ENCODE peak calls at places on chromosomes 2 and 18, in four cellular contexts. V is GM23248, C is cardiac muscle cell, W is PC-3. B is an unnamed sample.
A peak's percentile ranks its signal among the peaks of the same experiment; 100 is the strongest.

GRCh38 chr2:200860092-200860795 is 4.2 kb downstream of the CLK1 start:
- DNase-seq in V (peak; percentile 86), C (no peak), W (no peak), B (peak; percentile 57)

GRCh38 chr2:236580746-236581355 is 11.2 kb downstream of the ACKR3 start:
- DNase-seq in C (no peak), W (no peak), V (no peak), B (no peak)

GRCh38 chr2:194619368-194619767 is 1037.7 kb upstream of the SLC39A10 start:
- DNase-seq in V (no peak), C (no peak), W (peak; percentile 3), B (no peak)

GRCh38 chr2:228599781-228600180 is 418.3 kb upstream of the SPHKAP start:
- DNase-seq in V (peak; percentile 41), W (no peak), C (no peak), B (no peak)

GRCh38 chr18:13264091-13264777 is 45.7 kb downstream of the LDLRAD4 start:
- DNase-seq in W (no peak), V (no peak), C (no peak), B (no peak)

GRCh38 chr2:110120171-110121051 is 4.8 kb upstream of the MALL start:
- DNase-seq in V (peak; percentile 16), W (no peak), C (peak; percentile 85), B (no peak)

GRCh38 chr2:126733795-126734194 is 77.8 kb downstream of the GYPC start:
- DNase-seq in V (no peak), C (no peak), W (no peak), B (no peak)

GRCh38 chr2:111030271-111030891 is 90.3 kb upstream of the BCL2L11 start:
- DNase-seq in W (no peak), V (no peak), C (no peak), B (no peak)

GRCh38 chr2:182366625-182367024 is 60.2 kb downstream of the PDE1A start:
- DNase-seq in V (peak; percentile 88), W (no peak), C (no peak), B (no peak)

GRCh38 chr2:36949845-36950244 is 16.5 kb downstream of the STRN start:
- DNase-seq in V (no peak), W (no peak), C (no peak), B (no peak)

GRCh38 chr18:79260510-79260909 is 135.2 kb upstream of the NFATC1 start:
- DNase-seq in V (no peak), W (no peak), C (no peak), B (no peak)

GRCh38 chr2:120472891-120473309 is 127.0 kb downstream of the INHBB start:
- DNase-seq in V (peak; percentile 52), W (peak; percentile 42), C (no peak), B (no peak)

GRCh38 chr18:54946149-54946581 is 13.1 kb downstream of the CCDC68 start:
- DNase-seq in C (peak; percentile 8), W (peak; percentile 63), V (peak; percentile 5), B (peak; percentile 30)

GRCh38 chr2:177572236-177572671 is 179.7 kb downstream of the AGPS start:
- DNase-seq in C (no peak), V (no peak), W (peak; percentile 72), B (no peak)

GRCh38 chr2:240997141-240997855 is 1.1 kb upstream of the SNED1 start:
- DNase-seq in W (no peak), C (no peak), V (peak; percentile 40), B (no peak)

GRCh38 chr18:67815280-67815679 is 298.8 kb upstream of the DSEL start:
- DNase-seq in C (no peak), V (no peak), W (no peak), B (no peak)

GRCh38 chr2:207593277-207593676 is 31.9 kb downstream of the METTL21A start:
- DNase-seq in C (no peak), V (no peak), W (no peak), B (no peak)

GRCh38 chr2:217058791-217059755 is 199.2 kb upstream of the TNP1 start:
- DNase-seq in C (no peak), V (peak; percentile 42), W (no peak), B (no peak)

GRCh38 chr2:108927936-108928659 is 60.9 kb downstream of the EDAR start:
- DNase-seq in W (peak; percentile 72), V (peak; percentile 79), C (peak; percentile 73), B (peak; percentile 85)

GRCh38 chr2:46239847-46240181 is 57.4 kb upstream of the EPAS1 start:
- DNase-seq in W (no peak), V (no peak), C (no peak), B (no peak)

GRCh38 chr2:40384714-40385113 is 67.2 kb downstream of the SLC8A1 start:
- DNase-seq in W (peak; percentile 76), V (peak; percentile 88), C (no peak), B (peak; percentile 87)

GRCh38 chr2:26002617-26003310 is 20.5 kb upstream of the KIF3C start:
- DNase-seq in V (no peak), W (no peak), C (no peak), B (no peak)

GRCh38 chr2:227394403-227394802 is 6.7 kb upstream of the SCYGR1 start:
- DNase-seq in W (no peak), C (no peak), V (no peak), B (no peak)

GRCh38 chr2:138090330-138090729 is 126.1 kb downstream of the HNMT start:
- DNase-seq in C (no peak), V (peak; percentile 68), W (peak; percentile 72), B (peak; percentile 35)

GRCh38 chr2:99420031-99420430 is 69.8 kb downstream of the REV1 start:
- DNase-seq in C (no peak), W (peak; percentile 19), V (peak; percentile 56), B (peak; percentile 48)

GRCh38 chr18:49013961-49014604 is 63.3 kb upstream of the SMAD7 start:
- DNase-seq in V (no peak), C (no peak), W (no peak), B (no peak)

DNA sequence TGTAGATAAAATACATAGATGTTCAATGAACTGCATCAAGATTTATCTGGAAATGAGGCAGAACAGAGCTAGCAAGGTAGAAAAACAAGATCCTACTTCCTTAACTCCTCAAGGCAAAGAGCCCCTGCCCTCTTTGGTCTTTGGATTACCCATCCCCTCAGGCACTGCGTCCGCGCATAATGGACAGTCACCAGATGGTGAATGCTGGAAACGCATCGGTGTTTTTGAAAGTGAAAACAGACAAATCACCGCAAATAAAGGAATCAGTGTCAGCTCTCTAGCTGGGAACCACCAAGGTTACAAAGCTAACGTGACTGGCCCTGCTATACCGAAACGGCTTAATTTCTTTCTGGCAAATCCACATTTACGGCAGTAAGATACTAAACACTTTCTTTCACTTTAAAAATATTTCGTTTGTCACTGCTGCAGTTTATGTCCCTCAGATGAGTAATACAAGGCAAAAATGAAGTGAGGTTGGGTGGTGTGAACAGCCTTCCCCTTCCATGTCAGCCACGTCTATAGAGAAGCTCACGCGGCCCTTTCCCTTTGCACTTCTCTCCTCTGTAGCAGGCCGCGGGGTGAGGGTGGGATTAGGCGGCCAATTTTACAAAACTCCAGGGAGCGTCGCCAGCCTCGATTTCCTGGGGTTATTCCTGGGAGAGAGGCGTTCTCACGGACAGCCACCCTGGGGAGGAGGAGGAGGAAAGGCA is 620 bp upstream of the GALR1 start:
- DNase-seq in V (no peak), C (no peak), W (no peak), B (peak; percentile 1)
- H3K4me3 ChIP-seq in V (peak overlapping the region; percentile 45), C (peak overlapping the region; percentile 32), W (no peak overlapping the region), B (peak overlapping the region; percentile 76)

DNA sequence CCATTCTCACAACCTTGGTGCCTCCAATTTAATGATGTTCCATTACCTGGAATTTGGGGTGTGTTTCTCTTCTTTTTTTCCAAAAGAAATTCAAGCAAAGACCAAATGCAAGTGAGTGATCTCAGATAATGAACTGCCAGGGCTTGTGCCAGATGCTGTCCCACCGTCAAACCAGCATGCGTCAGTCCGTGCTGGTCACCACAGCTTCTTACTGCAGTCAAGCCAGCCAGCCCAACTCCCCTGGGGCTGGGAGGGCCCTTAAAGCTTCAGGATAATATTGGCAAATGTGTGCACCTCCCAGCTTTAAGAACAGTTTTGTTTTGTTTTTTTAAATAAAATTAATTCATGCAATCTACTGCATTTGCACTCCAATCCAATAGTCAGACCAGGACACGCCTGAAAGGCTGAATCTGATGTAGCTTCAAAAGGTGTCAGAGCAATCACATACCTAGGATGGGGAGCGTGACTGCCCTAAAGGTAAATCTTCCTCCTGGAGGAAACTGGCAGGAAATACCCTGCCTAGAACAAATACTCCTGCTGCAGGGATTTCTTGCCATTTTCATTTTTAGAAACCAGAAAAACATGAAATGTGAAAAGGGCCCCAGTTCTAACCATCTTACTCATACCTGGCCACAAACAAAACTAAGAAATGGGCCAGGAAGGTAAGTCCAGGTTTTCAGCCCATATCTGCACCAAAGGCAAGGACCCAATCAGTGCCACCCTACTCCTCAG is 26.9 kb upstream of the SP3 start:
- DNase-seq in V (peak; percentile 89), C (no peak), W (peak; percentile 78), B (no peak)
- H3K4me3 ChIP-seq in V (peak overlapping the region; percentile 20), C (no peak overlapping the region), W (no peak overlapping the region), B (peak overlapping the region; percentile 48)

GRCh38 chr18:5894215-5894612 is 1.1 kb downstream of the TMEM200C start:
- DNase-seq in W (no peak), V (no peak), C (no peak), B (no peak)

GRCh38 chr18:5891361-5892215 is 3.7 kb downstream of the TMEM200C start:
- DNase-seq in V (no peak), C (no peak), W (no peak), B (no peak)

GRCh38 chr18:5892772-5893431 is 2.4 kb downstream of the TMEM200C start:
- DNase-seq in W (no peak), C (no peak), V (no peak), B (no peak)

GRCh38 chr18:5890261-5890605 is 5.1 kb downstream of the TMEM200C start:
- DNase-seq in V (no peak), W (peak; percentile 26), C (no peak), B (no peak)

DNA sequence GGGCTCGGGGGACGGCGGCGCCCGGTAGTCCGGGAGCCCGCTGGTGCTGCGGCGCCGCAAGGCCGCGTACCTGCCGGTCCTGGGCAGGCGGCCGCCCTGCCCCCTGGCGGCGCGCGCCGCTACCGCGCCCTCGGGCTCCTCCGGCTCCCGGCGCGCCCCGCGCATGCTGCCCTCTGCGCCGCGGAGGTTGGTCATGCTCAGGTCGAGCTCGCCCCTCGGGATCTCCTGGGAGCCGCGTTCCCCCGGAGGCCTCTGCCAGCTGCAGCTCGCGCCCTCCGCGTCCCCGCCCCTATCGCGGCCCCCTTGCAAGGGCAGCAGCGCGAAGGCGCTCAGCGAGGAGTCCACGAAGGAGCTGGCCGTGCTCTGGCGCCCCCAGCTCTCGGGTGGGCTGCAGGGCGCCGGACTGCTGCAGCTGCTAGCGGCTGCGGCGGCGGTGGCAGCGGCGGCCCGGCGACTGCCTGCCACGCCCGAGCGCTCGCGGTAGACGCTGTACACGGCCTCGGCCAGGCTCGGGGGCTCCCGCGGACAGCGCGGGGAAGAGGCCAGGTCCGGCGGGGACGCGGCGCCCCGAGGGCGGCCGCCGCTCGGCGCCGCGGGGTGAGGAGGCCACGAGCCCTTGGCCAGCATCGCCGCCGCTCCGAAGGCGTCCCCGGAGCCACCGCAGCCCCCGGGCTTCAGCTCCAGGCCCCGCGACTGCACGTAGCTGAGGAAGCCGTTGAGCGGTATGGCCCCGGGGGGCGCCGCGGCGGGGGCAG is 4.5 kb downstream of the TMEM200C start:
- DNase-seq in C (peak; percentile 75), V (no peak), W (peak; percentile 56), B (no peak)
- H3K4me3 ChIP-seq in C (peak overlapping the region; percentile 27), V (no peak overlapping the region), W (peak overlapping the region; percentile 65), B (peak overlapping the region; percentile 72)

DNA sequence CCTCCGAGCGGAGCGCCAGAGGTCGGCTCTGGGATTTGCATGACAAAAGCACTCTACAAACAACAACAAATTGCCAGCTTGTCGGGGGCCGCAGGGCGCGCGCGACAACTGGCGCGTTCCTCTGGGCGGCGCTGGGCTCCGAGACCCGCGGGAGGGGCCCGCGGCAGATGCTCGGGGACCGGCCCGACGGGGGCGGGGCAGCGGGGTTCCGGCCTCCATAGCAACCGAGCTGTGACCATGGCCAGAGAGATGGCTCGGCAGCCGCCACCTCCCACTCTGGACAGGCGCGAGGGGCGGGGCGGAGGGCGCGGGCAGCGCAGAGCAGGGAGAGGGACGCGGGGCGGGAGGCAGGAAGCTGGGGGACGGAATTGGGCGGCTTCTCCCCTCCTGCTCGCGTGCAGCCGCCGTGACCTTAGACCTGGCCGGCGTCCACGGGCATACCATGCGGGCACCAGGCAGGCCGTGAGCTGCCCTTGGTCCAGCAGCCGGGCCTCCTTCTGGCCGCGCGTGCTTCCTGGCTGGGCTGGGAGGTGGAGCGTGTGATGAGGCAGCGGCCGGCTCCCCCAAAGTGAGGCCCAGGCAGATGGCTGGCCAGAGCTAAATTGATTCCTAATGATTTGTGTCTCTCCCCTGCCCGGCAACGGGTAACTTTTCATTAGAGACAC is 171.5 kb downstream of the CELF4 start:
- DNase-seq in W (no peak), C (peak; percentile 85), V (peak; percentile 91), B (peak; percentile 93)
- H3K4me3 ChIP-seq in W (no peak overlapping the region), C (peak overlapping the region; percentile 18), V (peak overlapping the region; percentile 73), B (peak overlapping the region; percentile 68)